ENCODE peak calls at places on chromosomes 1 and 21, in five cellular contexts. T, F, G, J and X are unnamed samples.

GRCh38 chr1:87167855-87168630 is 160.6 kb upstream of the LMO4 start:
- DNase-seq in T (no peak), F (no peak), G (no peak), J (no peak), X (no peak)

GRCh38 chr1:121516279-121516967 is 331.6 kb downstream of the SRGAP2C start:
- DNase-seq in T (no peak), F (no peak), G (no peak), J (no peak), X (no peak)

GRCh38 chr1:193031431-193031830 is 27.7 kb downstream of the UCHL5 start:
- DNase-seq in T (no peak), F (peak), G (no peak), J (no peak), X (no peak)

GRCh38 chr21:29775462-29775861 is 164.3 kb downstream of the GRIK1 start:
- DNase-seq in T (no peak), F (no peak), G (no peak), J (no peak), X (no peak)

GRCh38 chr1:24619376-24619775 is 23.7 kb upstream of the SRRM1 start:
- DNase-seq in T (no peak), F (no peak), G (no peak), J (no peak), X (no peak)

GRCh38 chr1:23567996-23568607 is 8.8 kb upstream of the ID3 start:
- DNase-seq in T (no peak), F (peak), G (no peak), J (peak), X (no peak)

GRCh38 chr1:206736878-206737728 is 33.5 kb upstream of the IL19 start:
- DNase-seq in T (no peak), F (no peak), G (no peak), J (no peak), X (no peak)

GRCh38 chr21:25970254-25970930 is 200.2 kb downstream of the APP start:
- DNase-seq in T (no peak), F (no peak), G (no peak), J (no peak), X (no peak)

GRCh38 chr21:38861989-38862683 is 56.4 kb downstream of the ETS2 start:
- DNase-seq in T (no peak), F (no peak), G (no peak), J (no peak), X (no peak)

GRCh38 chr1:36217667-36218066 is 6.6 kb upstream of the THRAP3 start:
- DNase-seq in T (no peak), F (no peak), G (no peak), J (no peak), X (no peak)

GRCh38 chr1:228375578-228376261 is 30.9 kb downstream of the TRIM11 start:
- DNase-seq in T (peak), F (no peak), G (no peak), J (no peak), X (no peak)

GRCh38 chr1:94801919-94802546 is 18.1 kb upstream of the SLC44A3 start:
- DNase-seq in T (no peak), F (peak), G (peak), J (peak), X (peak)

GRCh38 chr1:243216741-243217140 is 38.3 kb downstream of the CEP170 start:
- DNase-seq in T (no peak), F (no peak), G (no peak), J (no peak), X (no peak)

GRCh38 chr1:173430707-173431662 is 46.1 kb upstream of the PRDX6 start:
- DNase-seq in T (no peak), F (peak), G (peak), J (peak), X (no peak)

GRCh38 chr1:35930593-35931423 is at the start of gene AGO3:
- DNase-seq in T (peak), F (peak), G (peak), J (peak), X (peak)

GRCh38 chr1:19704247-19705113 is 39.8 kb downstream of the HTR6 start:
- DNase-seq in T (peak), F (peak), G (peak), J (peak), X (peak)

GRCh38 chr1:6497215-6497866 is 5.9 kb upstream of the PLEKHG5 start:
- DNase-seq in T (no peak), F (peak), G (no peak), J (peak), X (peak)
- TF ChIP-seq POLR2AphosphoS5 in T (no peak), F (no peak), G (no peak), J (no peak), X (no peak)

DNA sequence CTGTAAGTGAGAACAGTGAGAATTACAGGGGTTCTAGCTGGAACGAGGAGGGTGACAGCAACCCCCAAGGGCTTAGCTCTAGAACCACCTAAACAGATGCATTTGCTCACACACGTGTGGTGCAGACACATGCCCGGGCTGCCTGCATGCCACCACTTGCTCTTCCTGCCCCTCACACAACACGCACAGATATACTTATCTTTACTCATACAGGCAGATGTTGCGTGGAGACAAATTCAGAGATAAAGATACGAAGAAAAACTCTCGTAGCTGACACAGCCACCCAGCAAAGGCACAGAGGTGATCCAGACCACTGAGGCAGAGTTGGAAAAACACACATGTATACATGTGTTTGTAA is 13.5 kb downstream of the VANGL1 start:
- DNase-seq in T (no peak), F (no peak), G (no peak), J (peak), X (no peak)
- TF ChIP-seq TAF1 in T (no peak), F (no peak), G (no peak), J (no peak), X (no peak)

DNA sequence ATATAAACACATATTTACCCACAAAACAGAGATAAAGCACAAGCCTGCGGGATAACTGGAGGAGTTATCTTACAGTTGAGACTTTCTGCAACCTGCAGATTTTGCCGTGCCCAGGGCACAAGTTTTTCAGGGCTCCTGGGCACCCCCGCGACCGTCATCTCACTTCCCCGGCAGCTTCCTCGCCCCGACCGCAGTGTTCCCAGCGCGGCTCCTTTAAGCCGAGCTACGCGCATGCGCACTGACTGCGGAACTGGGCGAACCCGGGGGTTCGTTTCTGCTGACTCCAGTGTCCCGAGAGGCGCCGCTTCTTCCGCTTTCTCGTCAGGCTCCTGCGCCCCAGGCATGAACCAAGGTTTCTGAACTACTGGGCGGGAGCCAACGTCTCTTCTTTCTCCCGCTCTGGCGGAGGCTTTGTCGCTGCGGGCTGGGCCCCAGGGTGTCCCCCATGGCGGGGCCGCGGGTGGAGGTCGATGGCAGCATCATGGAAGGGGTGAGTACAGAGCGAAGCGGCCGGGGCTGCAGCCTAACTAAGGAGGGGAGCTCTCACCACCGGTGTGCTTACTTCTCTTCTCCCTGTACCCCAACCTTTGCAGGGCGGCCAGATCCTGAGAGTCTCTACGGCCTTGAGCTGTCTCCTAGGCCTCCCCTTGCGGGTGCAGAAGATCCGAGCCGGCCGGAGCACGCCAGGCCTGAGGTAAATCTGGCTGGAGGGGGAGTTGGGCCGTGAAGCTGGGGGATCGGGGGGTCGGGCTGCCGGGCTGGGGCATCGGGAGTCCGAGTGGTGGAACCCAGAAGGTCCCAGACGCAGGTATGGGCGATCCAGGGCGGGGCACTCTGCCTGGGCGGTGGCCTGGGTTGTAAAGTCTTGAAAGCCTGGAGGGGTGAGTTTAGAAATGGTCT is at the start of gene RTCA:
- DNase-seq in T (peak), F (peak), G (peak), J (peak), X (peak)
- TF ChIP-seq POLR2AphosphoS5 in T (peak), F (peak), G (peak), J (peak), X (peak)

DNA sequence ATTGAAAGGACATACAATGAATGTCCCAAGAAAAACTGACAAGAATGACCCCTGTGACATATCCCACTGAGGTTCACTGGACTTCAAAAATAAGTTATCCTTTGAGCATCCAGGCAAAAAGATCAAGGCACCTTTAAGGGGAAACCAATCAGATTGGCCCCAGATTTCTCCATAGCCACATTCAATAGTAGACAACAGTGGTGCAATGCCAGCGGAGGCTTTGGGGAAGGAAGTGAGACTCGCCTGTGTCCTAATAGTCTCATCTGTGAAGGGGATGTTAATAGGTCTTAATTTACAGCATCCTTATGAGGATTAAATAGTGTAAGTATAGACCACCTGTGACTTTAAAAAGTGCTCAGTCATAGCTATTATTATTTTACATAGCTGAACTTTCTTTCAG is 21.5 kb downstream of the RPL5 start:
- DNase-seq in T (no peak), F (no peak), G (no peak), J (no peak), X (no peak)
- TF ChIP-seq TAF1 in T (no peak), F (no peak), G (no peak), J (no peak), X (no peak)

GRCh38 chr1:178224358-178224757 is 130.5 kb downstream of the RASAL2 start:
- DNase-seq in T (no peak), F (no peak), G (no peak), J (no peak), X (no peak)
- TF ChIP-seq POLR2AphosphoS5 in T (no peak), F (no peak), G (no peak), J (no peak), X (no peak)

DNA sequence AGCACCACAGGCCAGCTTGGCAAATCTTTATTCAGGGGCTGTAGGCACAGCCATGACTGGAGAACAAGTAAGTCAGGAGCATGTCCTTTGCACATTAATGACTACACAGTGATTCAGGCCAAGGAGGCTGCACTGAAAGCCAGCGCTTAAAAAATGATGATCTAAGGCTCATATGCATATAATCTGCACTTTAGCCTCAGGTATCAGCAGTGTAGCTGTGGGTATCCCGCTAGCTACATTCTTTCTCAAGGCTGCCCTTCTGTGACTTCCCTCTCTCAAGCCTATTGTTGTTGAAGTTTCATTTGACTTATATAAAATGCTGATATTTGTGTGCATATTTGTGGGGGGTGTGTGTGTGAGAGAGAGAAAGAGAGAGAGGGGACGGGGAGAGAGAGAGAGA is 62.6 kb upstream of the RGL1 start:
- DNase-seq in T (no peak), F (no peak), G (no peak), J (no peak), X (no peak)
- TF ChIP-seq TAF1 in T (no peak), F (no peak), G (no peak), J (no peak), X (no peak)

GRCh38 chr1:179326746-179327145 is 33.1 kb downstream of the SOAT1 start:
- DNase-seq in T (no peak), F (no peak), G (no peak), J (no peak), X (no peak)

GRCh38 chr1:179322481-179323026 is 29.0 kb downstream of the SOAT1 start:
- DNase-seq in T (no peak), F (no peak), G (no peak), J (no peak), X (no peak)

GRCh38 chr1:179329862-179330261 is 35.9 kb upstream of the AXDND1 start:
- DNase-seq in T (no peak), F (no peak), G (no peak), J (no peak), X (no peak)

GRCh38 chr1:179325836-179326235 is 32.2 kb downstream of the SOAT1 start:
- DNase-seq in T (no peak), F (no peak), G (no peak), J (no peak), X (no peak)

GRCh38 chr1:179327679-179328078 is 34.1 kb downstream of the SOAT1 start:
- DNase-seq in T (no peak), F (no peak), G (no peak), J (no peak), X (no peak)
- TF ChIP-seq POLR2AphosphoS5 in T (no peak), F (no peak), G (no peak), J (no peak), X (no peak)